ENCODE peak calls at places on chromosomes 12 and 14, in seven cellular contexts. X, E, W, O, J, G and I are unnamed samples.

GRCh38 chr12:97637770-97638169 is 175.2 kb downstream of the RMST start:
- DNase-seq in X (no peak), E (no peak), W (no peak), O (no peak), J (no peak), G (no peak), I (no peak)

GRCh38 chr12:125218952-125219351 is 153.7 kb downstream of the AACS start:
- DNase-seq in X (no peak), E (no peak), W (no peak), O (no peak), J (no peak), G (no peak), I (no peak)

GRCh38 chr14:61388976-61389576 is 67.7 kb downstream of the PRKCH start:
- DNase-seq in X (no peak), E (no peak), W (no peak), O (no peak), J (peak), G (no peak), I (no peak)

GRCh38 chr12:62625238-62625637 is 158.6 kb downstream of the MON2 start:
- DNase-seq in X (no peak), E (no peak), W (no peak), O (peak), J (no peak), G (no peak), I (no peak)

GRCh38 chr14:100898465-100898864 is 5.1 kb downstream of the RTL1 start:
- DNase-seq in X (no peak), E (no peak), W (no peak), O (no peak), J (no peak), G (no peak), I (no peak)

GRCh38 chr12:117486840-117487659 is 125.6 kb upstream of the NOS1 start:
- DNase-seq in X (no peak), E (peak), W (no peak), O (no peak), J (no peak), G (no peak), I (peak)

GRCh38 chr12:111034148-111034910 is 114.0 kb upstream of the MYL2 start:
- DNase-seq in X (no peak), E (no peak), W (no peak), O (no peak), J (no peak), G (no peak), I (no peak)

GRCh38 chr12:53097207-53097563 is 282 bp upstream of the IGFBP6 start:
- DNase-seq in X (no peak), E (no peak), W (no peak), O (no peak), J (no peak), G (no peak), I (no peak)

GRCh38 chr14:58547649-58548048 is 90.1 kb upstream of the DACT1 start:
- DNase-seq in X (no peak), E (no peak), W (no peak), O (peak), J (no peak), G (no peak), I (no peak)

GRCh38 chr12:3534511-3534910 is 43.5 kb downstream of the PRMT8 start:
- DNase-seq in X (no peak), E (no peak), W (no peak), O (no peak), J (no peak), G (no peak), I (no peak)

GRCh38 chr14:35985504-35986218 is 159.5 kb downstream of the BRMS1L start:
- DNase-seq in X (no peak), E (no peak), W (no peak), O (no peak), J (no peak), G (no peak), I (peak)

GRCh38 chr12:47812797-47813490 is 6.8 kb downstream of the HDAC7 start:
- DNase-seq in X (peak), E (peak), W (peak), O (no peak), J (peak), G (peak), I (peak)

GRCh38 chr12:94157891-94158495 is 9.6 kb downstream of the PLXNC1 start:
- DNase-seq in X (no peak), E (no peak), W (no peak), O (no peak), J (no peak), G (no peak), I (no peak)

GRCh38 chr12:661720-662486 is 1.3 kb downstream of the NINJ2 start:
- DNase-seq in X (no peak), E (no peak), W (no peak), O (no peak), J (no peak), G (peak), I (no peak)

GRCh38 chr14:97180304-97181200 is 383.4 kb downstream of the VRK1 start:
- DNase-seq in X (no peak), E (no peak), W (no peak), O (no peak), J (peak), G (no peak), I (peak)

GRCh38 chr12:131893605-131894312 is 663 bp upstream of the ULK1 start:
- DNase-seq in X (no peak), E (no peak), W (no peak), O (no peak), J (no peak), G (no peak), I (no peak)

GRCh38 chr14:75981426-75981825 is 369 bp downstream of the TGFB3 start:
- DNase-seq in X (no peak), E (no peak), W (no peak), O (peak), J (peak), G (no peak), I (no peak)

GRCh38 chr12:48336066-48336465 is 14.7 kb downstream of the ZNF641 start:
- DNase-seq in X (no peak), E (no peak), W (no peak), O (no peak), J (no peak), G (no peak), I (no peak)

GRCh38 chr12:53676715-53677611 is 1.1 kb upstream of the ATP5MC2 start:
- DNase-seq in X (peak), E (no peak), W (no peak), O (peak), J (peak), G (peak), I (no peak)

GRCh38 chr12:49792181-49792970 is 35.8 kb downstream of the NCKAP5L start:
- DNase-seq in X (no peak), E (no peak), W (no peak), O (no peak), J (no peak), G (no peak), I (no peak)

GRCh38 chr12:2011641-2012607 is 7.7 kb upstream of the DCP1B start:
- DNase-seq in X (no peak), E (no peak), W (no peak), O (no peak), J (no peak), G (no peak), I (no peak)

GRCh38 chr12:123139926-123140674 is 10.8 kb downstream of the PITPNM2 start:
- DNase-seq in X (no peak), E (no peak), W (no peak), O (no peak), J (no peak), G (no peak), I (peak)

GRCh38 chr12:104427547-104427938 is 29.2 kb upstream of the CHST11 start:
- DNase-seq in X (no peak), E (no peak), W (no peak), O (no peak), J (no peak), G (no peak), I (no peak)

GRCh38 chr14:55580401-55581010 is 499 bp downstream of the KTN1 start:
- DNase-seq in X (no peak), E (no peak), W (peak), O (no peak), J (peak), G (peak), I (peak)

GRCh38 chr14:64549805-64550538 is at the start of gene PPP1R36:
- DNase-seq in X (no peak), E (no peak), W (peak), O (peak), J (peak), G (no peak), I (no peak)

GRCh38 chr12:54824402-54824801 is 29.9 kb upstream of the MUCL1 start:
- DNase-seq in X (no peak), E (no peak), W (no peak), O (no peak), J (no peak), G (no peak), I (no peak)

GRCh38 chr14:54564071-54564798 is 2.7 kb upstream of the SAMD4A start:
- DNase-seq in X (no peak), E (no peak), W (no peak), O (peak), J (no peak), G (no peak), I (peak)

GRCh38 chr12:58504539-58504938 is 415.8 kb downstream of the LRIG3 start:
- DNase-seq in X (no peak), E (no peak), W (no peak), O (no peak), J (no peak), G (no peak), I (no peak)

GRCh38 chr12:106179086-106179485 is 40.3 kb upstream of the NUAK1 start:
- DNase-seq in X (no peak), E (no peak), W (no peak), O (peak), J (no peak), G (no peak), I (no peak)